ENCODE peak calls at places on chromosomes 3 and 15, in six cellular contexts. L is stimulated activated CD4-positive, alpha-beta T cell treated with anti-CD3 and anti-CD28 coated beads, Interleukin-2, amount 100 ng/mL, for 48 hours; A is C1 segment of cervical spinal cord; H is uterus; X is brain microvascular endothelial cell; P is heart left ventricle. N is an unnamed sample.

GRCh38 chr3:152709659-152710058 is 125.3 kb upstream of the P2RY1 start:
- DNase-seq in L (no peak), A (no peak), H (no peak), X (no peak), P (no peak), N (no peak)

GRCh38 chr3:174221155-174221554 is 638.0 kb upstream of the NAALADL2 start:
- DNase-seq in L (no peak), A (no peak), H (no peak), X (no peak), P (no peak), N (no peak)

GRCh38 chr3:89059201-89059600 is 48.2 kb upstream of the EPHA3 start:
- DNase-seq in L (no peak), A (no peak), H (no peak), X (peak), P (peak), N (peak)

GRCh38 chr3:132284006-132284405 is 33.2 kb upstream of the ACP3 start:
- DNase-seq in L (no peak), A (no peak), H (no peak), X (no peak), P (no peak), N (no peak)

GRCh38 chr15:66907826-66908502 is 157.4 kb upstream of the SMAD3 start:
- DNase-seq in L (no peak), A (no peak), H (no peak), X (no peak), P (peak), N (no peak)

GRCh38 chr3:126990024-126990700 is 7.2 kb downstream of the PLXNA1 start:
- DNase-seq in L (no peak), A (no peak), H (no peak), X (no peak), P (no peak), N (no peak)

GRCh38 chr3:195147649-195148121 is 123.3 kb downstream of the XXYLT1 start:
- DNase-seq in L (no peak), A (no peak), H (peak), X (peak), P (peak), N (no peak)

GRCh38 chr3:126339466-126339865 is 17.7 kb downstream of the KLF15 start:
- DNase-seq in L (no peak), A (no peak), H (no peak), X (no peak), P (no peak), N (no peak)

GRCh38 chr3:170309044-170309443 is 48.5 kb upstream of the SKIL start:
- DNase-seq in L (no peak), A (no peak), H (no peak), X (no peak), P (no peak), N (no peak)